ENCODE peak calls at places on chromosomes 12 and 14, in nine cellular contexts. X is dorsolateral prefrontal cortex; H is fibroblast of pulmonary artery; U is pancreas; T is fibroblast of lung; L is lower leg skin; C is activated naive CD4-positive, alpha-beta T cell; P is kidney glomerular epithelial cell; O is esophagus squamous epithelium. M is an unnamed sample.
A peak's percentile ranks its signal among the peaks of the same experiment; 100 is the strongest.

GRCh38 chr14:101174980-101175606 is 271.6 kb upstream of the RTL1 start:
- DNase-seq in X (no peak), H (no peak), U (no peak), T (no peak), L (peak; percentile 76), C (no peak), P (no peak), O (no peak), M (no peak)

GRCh38 chr14:101020971-101021370 is 117.4 kb upstream of the RTL1 start:
- DNase-seq in X (no peak), H (no peak), U (peak; percentile 3), T (no peak), L (peak; percentile 42), C (no peak), P (no peak), O (no peak), M (no peak)

GRCh38 chr12:28035483-28035882 is 63.0 kb upstream of the PTHLH start:
- DNase-seq in X (no peak), H (peak; percentile 66), U (no peak), T (peak; percentile 83), L (no peak), C (no peak), P (no peak), O (no peak), M (no peak)

GRCh38 chr14:24965934-24966593 is 83.9 kb downstream of the STXBP6 start:
- DNase-seq in X (peak; percentile 47), H (peak; percentile 79), U (peak; percentile 60), T (peak; percentile 85), L (no peak), C (no peak), P (peak; percentile 47), O (no peak), M (no peak)

GRCh38 chr14:90576981-90577660 is 180.3 kb downstream of the CALM1 start:
- DNase-seq in X (no peak), H (no peak), U (no peak), T (no peak), L (no peak), C (no peak), P (no peak), O (no peak), M (no peak)

GRCh38 chr12:95102916-95103671 is 29.7 kb upstream of the NR2C1 start:
- DNase-seq in X (no peak), H (peak; percentile 51), U (no peak), T (peak; percentile 83), L (no peak), C (no peak), P (peak; percentile 99), O (no peak), M (no peak)

GRCh38 chr12:18990866-18991265 is 138.7 kb upstream of the PLEKHA5 start:
- DNase-seq in X (no peak), H (no peak), U (no peak), T (no peak), L (no peak), C (no peak), P (no peak), O (no peak), M (no peak)

GRCh38 chr14:103628221-103628683 is 759 bp upstream of the KLC1 start:
- DNase-seq in X (peak; percentile 56), H (peak; percentile 71), U (peak; percentile 65), T (peak; percentile 77), L (peak; percentile 95), C (no peak), P (peak; percentile 65), O (no peak), M (no peak)

GRCh38 chr14:100292776-100293461 is 13.3 kb downstream of the SLC25A29 start:
- DNase-seq in X (peak; percentile 26), H (no peak), U (no peak), T (no peak), L (peak; percentile 81), C (no peak), P (no peak), O (no peak), M (no peak)

GRCh38 chr14:76705214-76705613 is 56.1 kb upstream of the VASH1 start:
- DNase-seq in X (no peak), H (no peak), U (no peak), T (no peak), L (peak; percentile 56), C (no peak), P (no peak), O (no peak), M (no peak)

GRCh38 chr12:80811957-80812708 is 95.4 kb downstream of the MYF5 start:
- DNase-seq in X (no peak), H (no peak), U (no peak), T (no peak), L (no peak), C (no peak), P (no peak), O (no peak), M (no peak)

GRCh38 chr12:65209655-65210043 is 40.3 kb downstream of the LEMD3 start:
- DNase-seq in X (no peak), H (peak; percentile 16), U (no peak), T (no peak), L (no peak), C (no peak), P (no peak), O (no peak), M (no peak)